ENCODE peak calls at places on chromosomes 13 and 19, in eight cellular contexts. U is HCT116, X is breast epithelium, J is transverse colon, B is stomach, Q is endothelial cell of umbilical vein, Z is spleen, Y is sigmoid colon. C is an unnamed sample.

GRCh38 chr13:51682691-51683090 is 98.4 kb downstream of the WDFY2 start:
- DNase-seq in Z (no peak), U (no peak), X (no peak), J (no peak), Y (no peak), Q (no peak), B (no peak), C (no peak)

GRCh38 chr13:20425819-20426219 is 99.8 kb downstream of the CRYL1 start:
- DNase-seq in U (no peak), B (no peak), Z (no peak), J (no peak), X (no peak), Q (no peak), Y (no peak), C (no peak)

GRCh38 chr13:33686772-33687480 is 131.0 kb upstream of the RFC3 start:
- DNase-seq in B (no peak), Y (no peak), Z (no peak), J (no peak), Q (no peak), X (no peak), U (no peak), C (no peak)

GRCh38 chr13:50365683-50366391 is 350.6 kb downstream of the KCNRG start:
- DNase-seq in B (no peak), U (no peak), X (no peak), Q (peak), J (peak), Y (no peak), Z (no peak), C (no peak)

GRCh38 chr13:65330287-65330686 is 1899.8 kb downstream of the PCDH9 start:
- DNase-seq in Z (no peak), J (no peak), X (no peak), Q (no peak), Y (peak), B (no peak), U (no peak), C (no peak)

GRCh38 chr19:2611483-2612464 is 90.7 kb downstream of the GNG7 start:
- DNase-seq in Z (no peak), J (no peak), B (no peak), Q (no peak), X (no peak), Y (peak), U (no peak), C (no peak)

GRCh38 chr13:30708541-30708940 is 26.8 kb upstream of the ALOX5AP start:
- DNase-seq in B (no peak), U (no peak), Z (no peak), Q (peak), J (no peak), Y (no peak), X (no peak), C (no peak)

GRCh38 chr19:46330319-46330918 is 16.5 kb upstream of the PPP5C start:
- DNase-seq in B (no peak), J (no peak), Z (no peak), Y (no peak), Q (no peak), X (no peak), U (no peak), C (no peak)

GRCh38 chr19:33443638-33444195 is 70.2 kb downstream of the CEBPG start:
- DNase-seq in B (no peak), U (no peak), Y (peak), X (no peak), Q (no peak), J (no peak), Z (peak), C (no peak)

GRCh38 chr19:56253737-56254136 is 18.8 kb upstream of the EDDM13 start:
- DNase-seq in J (no peak), Z (no peak), B (no peak), Q (peak), X (no peak), U (peak), Y (no peak), C (no peak)

GRCh38 chr13:28100149-28101121 is at the start of gene FLT3:
- DNase-seq in J (peak), Q (peak), B (peak), Y (no peak), Z (peak), U (peak), X (no peak), C (peak)

GRCh38 chr19:49498475-49498874 is 2.2 kb downstream of the RPS11 start:
- DNase-seq in J (no peak), Q (no peak), U (no peak), X (no peak), Y (no peak), Z (no peak), B (no peak), C (no peak)

GRCh38 chr19:47124937-47125668 is 5.5 kb upstream of the SAE1 start:
- DNase-seq in Y (no peak), J (no peak), Z (no peak), X (no peak), B (no peak), U (peak), Q (peak), C (peak)

GRCh38 chr19:15471639-15472101 is 7.3 kb upstream of the RASAL3 start:
- DNase-seq in Z (no peak), B (no peak), Q (no peak), J (no peak), X (no peak), U (no peak), Y (peak), C (peak)

GRCh38 chr19:12666305-12667048 is at the start of the genes MAN2B1 and WDR83:
- DNase-seq in Q (peak), Y (peak), U (no peak), B (peak), Z (peak), X (peak), J (peak), C (peak)

GRCh38 chr19:46674416-46675178 is 13.6 kb upstream of the DACT3 start:
- DNase-seq in B (no peak), J (no peak), X (no peak), Y (no peak), Q (peak), U (peak), Z (no peak), C (no peak)

GRCh38 chr13:27372896-27373295 is 51.5 kb upstream of the GTF3A start:
- DNase-seq in X (no peak), Z (no peak), U (no peak), Y (no peak), Q (no peak), B (peak), J (peak), C (peak)

GRCh38 chr19:13212759-13213330 is 62.6 kb downstream of the IER2 start:
- DNase-seq in Z (peak), Q (peak), J (peak), X (peak), U (peak), B (peak), Y (peak), C (peak)

GRCh38 chr13:77310161-77310560 is 16.7 kb downstream of the MYCBP2 start:
- DNase-seq in U (no peak), X (no peak), Q (peak), Y (no peak), B (no peak), Z (no peak), J (no peak), C (no peak)

GRCh38 chr13:79451500-79451962 is 29.4 kb upstream of the NDFIP2 start:
- DNase-seq in Q (peak), Y (no peak), U (no peak), B (no peak), Z (peak), J (peak), X (no peak), C (peak)

GRCh38 chr19:7393934-7394508 is 45.3 kb downstream of the ARHGEF18 start:
- DNase-seq in J (no peak), Y (no peak), U (no peak), Q (no peak), X (no peak), Z (no peak), B (no peak), C (no peak)
- H3K27ac ChIP-seq in J (peak), Y (peak), U (no peak), Q (no peak), X (peak), Z (no peak), B (peak), C (peak)

DNA sequence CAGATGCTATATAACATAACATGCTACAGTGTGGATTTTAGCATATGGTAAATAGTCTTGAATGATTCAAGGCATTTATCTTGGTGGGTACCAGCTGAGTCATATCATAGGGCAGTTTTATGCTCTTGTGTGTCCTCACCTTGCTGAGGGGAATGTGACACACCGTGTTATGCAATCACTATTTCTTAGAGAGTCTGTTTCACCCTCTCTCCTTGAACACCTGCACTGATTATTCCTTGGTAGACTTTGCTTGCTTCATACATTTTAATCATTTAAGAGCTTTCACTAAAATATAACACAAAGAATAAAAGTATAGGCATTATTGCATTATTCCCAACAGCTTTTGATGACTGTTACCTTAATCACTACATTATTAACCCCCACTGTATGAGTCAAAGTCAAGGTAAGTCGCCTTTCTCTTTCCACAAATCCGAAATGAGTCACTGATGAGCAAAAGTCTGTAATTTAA is 239.2 kb downstream of the DCLK1 start:
- DNase-seq in U (no peak), Z (no peak), J (no peak), B (no peak), X (no peak), Y (no peak), Q (no peak), C (no peak)
- TF ChIP-seq POLR2A in U (no peak), Z (no peak), J (no peak), B (no peak), X (no peak), Y (no peak), Q (no peak), C (no peak)

GRCh38 chr13:43767351-43767901 is 19.3 kb downstream of the ENOX1 start:
- DNase-seq in B (no peak), Z (no peak), J (no peak), X (no peak), Y (peak), Q (no peak), U (no peak), C (no peak)
- TF ChIP-seq POLR2AphosphoS5 in B (peak), Z (no peak), J (no peak), X (no peak), Y (peak), Q (no peak), U (no peak), C (no peak)

GRCh38 chr13:75330770-75331169 is 151.2 kb downstream of the TBC1D4 start:
- DNase-seq in U (no peak), Y (no peak), X (no peak), Q (peak), B (no peak), J (no peak), Z (no peak), C (no peak)
- H3K27ac ChIP-seq in U (no peak), Y (no peak), X (no peak), Q (no peak), B (no peak), J (no peak), Z (no peak), C (no peak)

GRCh38 chr19:35140898-35141626 is 2.0 kb upstream of the FXYD7 start:
- DNase-seq in X (peak), B (peak), J (peak), Q (peak), Z (peak), U (peak), Y (peak), C (peak)
- TF ChIP-seq POLR2A in X (no peak), B (no peak), J (peak), Q (no peak), Z (no peak), U (no peak), Y (peak), C (no peak)